ENCODE peak calls at places on chromosomes 4 and X, in eight cellular contexts. W is esophagus squamous epithelium, D is heart right ventricle, U is transverse colon, P is adipocyte, J is PC-3, I is ovary, H is fibroblast of lung. K is an unnamed sample.

GRCh38 chr4:148962539-148963290 is 520.5 kb upstream of the NR3C2 start:
- DNase-seq in W (no peak), D (no peak), U (no peak), P (peak; percentile 7), J (peak; percentile 73), I (no peak), H (peak; percentile 3), K (no peak)

GRCh38 chrX:3697701-3698279 is 15.7 kb downstream of the PRKX start:
- DNase-seq in W (no peak), D (peak; percentile 22), U (no peak), P (peak; percentile 58), J (no peak), I (peak; percentile 22), H (peak; percentile 34), K (no peak)

GRCh38 chr4:44446801-44447562 is 1.6 kb downstream of the KCTD8 start:
- DNase-seq in W (no peak), D (no peak), U (no peak), P (no peak), J (no peak), I (peak; percentile 30), H (no peak), K (no peak)

GRCh38 chr4:124203613-124204284 is 508.8 kb downstream of the ANKRD50 start:
- DNase-seq in W (no peak), D (no peak), U (no peak), P (no peak), J (peak; percentile 73), I (no peak), H (peak; percentile 86), K (no peak)

GRCh38 chr4:88755454-88755853 is 57.8 kb upstream of the NAP1L5 start:
- DNase-seq in W (no peak), D (no peak), U (no peak), P (no peak), J (no peak), I (no peak), H (no peak), K (no peak)

GRCh38 chr4:121998024-121998423 is 46.2 kb upstream of the TRPC3 start:
- DNase-seq in W (no peak), D (no peak), U (no peak), P (no peak), J (peak; percentile 4), I (no peak), H (no peak), K (no peak)

GRCh38 chr4:107654694-107655093 is 65.3 kb downstream of the PAPSS1 start:
- DNase-seq in W (no peak), D (no peak), U (no peak), P (no peak), J (no peak), I (no peak), H (no peak), K (no peak)

GRCh38 chrX:2410279-2411020 is 90.3 kb downstream of the DHRSX start:
- DNase-seq in W (no peak), D (no peak), U (peak; percentile 54), P (no peak), J (no peak), I (no peak), H (no peak), K (no peak)

GRCh38 chr4:146122398-146122797 is 53.1 kb upstream of the LSM6 start:
- DNase-seq in W (no peak), D (no peak), U (no peak), P (no peak), J (no peak), I (no peak), H (no peak), K (no peak)

GRCh38 chr4:87819281-87819919 is 13.4 kb upstream of the MEPE start:
- DNase-seq in W (no peak), D (no peak), U (no peak), P (peak; percentile 27), J (peak; percentile 82), I (no peak), H (peak; percentile 67), K (no peak)

GRCh38 chr4:14783011-14783877 is 219.0 kb upstream of the CPEB2 start:
- DNase-seq in W (no peak), D (no peak), U (no peak), P (peak; percentile 3), J (peak; percentile 89), I (no peak), H (peak; percentile 20), K (no peak)

GRCh38 chrX:132751043-132751690 is 207.3 kb downstream of the HS6ST2 start:
- DNase-seq in W (no peak), D (no peak), U (no peak), P (no peak), J (no peak), I (no peak), H (no peak), K (no peak)

GRCh38 chrX:119638725-119639471 is 32.7 kb upstream of the NKRF start:
- DNase-seq in W (no peak), D (no peak), U (no peak), P (peak; percentile 41), J (peak; percentile 3), I (no peak), H (no peak), K (no peak)

GRCh38 chr4:17851921-17852320 is 41.1 kb downstream of the NCAPG start:
- DNase-seq in W (no peak), D (no peak), U (no peak), P (no peak), J (no peak), I (no peak), H (no peak), K (no peak)

GRCh38 chr4:1512738-1513660 is 106.8 kb upstream of the NKX1-1 start:
- DNase-seq in W (no peak), D (peak; percentile 49), U (peak; percentile 25), P (peak; percentile 38), J (peak; percentile 41), I (no peak), H (no peak), K (no peak)

GRCh38 chr4:75142850-75143249 is 209.9 kb downstream of the PARM1 start:
- DNase-seq in W (no peak), D (no peak), U (no peak), P (no peak), J (peak; percentile 83), I (no peak), H (no peak), K (no peak)

GRCh38 chrX:153935326-153935851 is 552 bp upstream of the NAA10 start:
- DNase-seq in W (no peak), D (no peak), U (peak; percentile 26), P (no peak), J (no peak), I (no peak), H (no peak), K (no peak)

GRCh38 chrX:118773782-118774181 is 46.4 kb downstream of the IL13RA1 start:
- DNase-seq in W (no peak), D (no peak), U (peak; percentile 56), P (no peak), J (peak; percentile 92), I (no peak), H (no peak), K (no peak)

GRCh38 chr4:48329976-48330375 is 11.4 kb upstream of the SLAIN2 start:
- DNase-seq in W (no peak), D (no peak), U (no peak), P (peak; percentile 86), J (peak; percentile 80), I (no peak), H (peak; percentile 91), K (no peak)

GRCh38 chrX:107654778-107655761 is 26.8 kb downstream of the PRPS1 start:
- DNase-seq in W (no peak), D (peak; percentile 53), U (peak; percentile 59), P (peak; percentile 76), J (peak; percentile 86), I (peak; percentile 45), H (peak; percentile 94), K (peak; percentile 54)
- H3K4me3 ChIP-seq in W (no peak overlapping the region), D (peak overlapping the region; percentile 18), U (no peak overlapping the region), P (peak overlapping the region; percentile 42), J (peak overlapping the region; percentile 34), I (no peak overlapping the region), H (no peak overlapping the region), K (no peak overlapping the region)

GRCh38 chrX:65687367-65687766 is 19.9 kb downstream of the MSN start:
- DNase-seq in W (no peak), D (no peak), U (no peak), P (no peak), J (no peak), I (no peak), H (no peak), K (no peak)
- H3K4me1 ChIP-seq in W (peaks cover 94% of the 10 kb centered on the region), D (peaks cover 92% of the 10 kb centered on the region), U (peaks cover 9% of the 10 kb centered on the region), P (peaks cover 53% of the 10 kb centered on the region), J (peaks cover 36% of the 10 kb centered on the region), I (no peaks in the 10 kb centered on the region), H (peaks cover 16% of the 10 kb centered on the region), K (peaks cover 41% of the 10 kb centered on the region)

GRCh38 chrX:459611-460010 is 72.9 kb upstream of the PPP2R3B start:
- DNase-seq in W (no peak), D (no peak), U (no peak), P (no peak), J (no peak), I (no peak), H (no peak), K (no peak)

GRCh38 chrX:460116-460515 is 73.4 kb upstream of the PPP2R3B start:
- DNase-seq in W (no peak), D (no peak), U (no peak), P (no peak), J (no peak), I (no peak), H (no peak), K (no peak)

GRCh38 chrX:458631-459061 is 71.9 kb upstream of the PPP2R3B start:
- DNase-seq in W (no peak), D (no peak), U (no peak), P (no peak), J (no peak), I (no peak), H (no peak), K (no peak)

GRCh38 chrX:462853-463252 is 76.1 kb upstream of the PPP2R3B start:
- DNase-seq in W (no peak), D (no peak), U (no peak), P (no peak), J (no peak), I (no peak), H (no peak), K (no peak)

DNA sequence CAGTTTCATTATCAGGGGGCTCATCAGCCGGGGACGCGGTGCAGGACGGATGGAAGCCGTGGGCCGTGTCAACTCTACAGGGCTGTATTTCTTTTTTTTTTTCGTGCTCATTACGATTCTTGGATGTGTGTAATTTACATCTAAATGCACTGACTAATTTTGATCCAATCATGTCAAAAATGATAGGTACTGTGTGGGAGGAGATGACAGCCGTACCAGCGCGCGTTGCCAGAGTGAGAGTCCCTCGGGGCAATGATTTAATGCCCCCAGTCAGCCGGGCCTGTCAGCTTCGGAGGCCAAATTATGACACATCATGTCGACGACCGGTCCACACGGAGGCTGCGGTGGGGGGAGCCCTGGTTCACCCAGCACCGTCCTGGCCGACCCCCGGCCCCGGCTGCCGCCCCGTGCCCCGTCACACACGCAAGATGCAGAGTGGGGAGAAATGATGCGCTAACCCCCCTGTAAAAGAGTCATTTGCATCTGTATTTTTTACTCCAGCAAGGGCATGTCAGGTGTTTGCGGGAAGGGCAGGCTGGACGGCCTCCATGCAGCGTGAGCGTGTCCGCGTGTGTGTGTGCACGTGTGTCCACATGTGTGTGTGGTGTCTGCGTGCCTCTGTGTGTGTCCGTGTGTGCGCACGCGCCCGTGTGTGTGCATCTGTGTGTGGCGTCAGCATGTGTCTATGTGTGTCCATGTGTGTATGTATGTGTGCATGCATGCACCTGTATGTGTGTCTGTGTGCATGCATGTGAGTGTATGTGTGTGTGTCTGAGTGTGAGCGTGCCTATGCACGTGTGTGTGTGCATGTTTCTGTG is 74.3 kb upstream of the PPP2R3B start:
- DNase-seq in W (no peak), D (no peak), U (no peak), P (no peak), J (no peak), I (no peak), H (no peak), K (no peak)
- H3K9me3 ChIP-seq in W (no peaks in the 10 kb centered on the region), D (peaks cover 18% of the 10 kb centered on the region), U (no peaks in the 10 kb centered on the region), P (no peaks in the 10 kb centered on the region), J (no peaks in the 10 kb centered on the region), I (no peaks in the 10 kb centered on the region), H (peaks cover 4% of the 10 kb centered on the region), K (no peaks in the 10 kb centered on the region)

GRCh38 chr4:183155450-183156184 is 56.6 kb downstream of the WWC2 start:
- DNase-seq in W (no peak), D (no peak), U (no peak), P (no peak), J (no peak), I (no peak), H (no peak), K (no peak)
- H3K4me3 ChIP-seq in W (no peak overlapping the region), D (no peak overlapping the region), U (no peak overlapping the region), P (no peak overlapping the region), J (no peak overlapping the region), I (no peak overlapping the region), H (no peak overlapping the region), K (no peak overlapping the region)

K was measured in adrenal gland.